ENCODE peak calls at places on chromosomes 12 and 14, in five cellular contexts. One of them, this sample, is unnamed.

GRCh38 chr14:104373855-104374717 is 205.5 kb upstream of the C14orf180 start:
- DNase-seq in upper lobe of left lung: no peak
- DNase-seq in adipocyte: no peak
- DNase-seq in lung: no peak
- DNase-seq in HCT116: no peak
- DNase-seq in this sample: no peak

GRCh38 chr14:99246536-99247083 is 25.4 kb downstream of the BCL11B start:
- DNase-seq in upper lobe of left lung: no peak
- DNase-seq in lung: no peak
- DNase-seq in HCT116: no peak
- DNase-seq in adipocyte: no peak
- DNase-seq in this sample: peak; percentile 75

GRCh38 chr12:82672811-82673495 is 13.8 kb upstream of the TMTC2 start:
- DNase-seq in HCT116: no peak
- DNase-seq in adipocyte: peak; percentile 15
- DNase-seq in lung: no peak
- DNase-seq in upper lobe of left lung: no peak
- DNase-seq in this sample: no peak

GRCh38 chr12:101663298-101663697 is 34.1 kb upstream of the CHPT1 start:
- DNase-seq in upper lobe of left lung: no peak
- DNase-seq in HCT116: no peak
- DNase-seq in lung: no peak
- DNase-seq in adipocyte: no peak
- DNase-seq in this sample: no peak

GRCh38 chr12:14989790-14990189 is 16.9 kb downstream of the PDE6H start:
- DNase-seq in lung: no peak
- DNase-seq in adipocyte: no peak
- DNase-seq in HCT116: no peak
- DNase-seq in upper lobe of left lung: no peak
- DNase-seq in this sample: no peak

GRCh38 chr14:90677484-90678045 is 138.7 kb downstream of the TTC7B start:
- DNase-seq in lung: no peak
- DNase-seq in upper lobe of left lung: no peak
- DNase-seq in adipocyte: peak; percentile 81
- DNase-seq in HCT116: no peak
- DNase-seq in this sample: no peak

GRCh38 chr12:46318037-46318436 is 49.2 kb upstream of the SLC38A1 start:
- DNase-seq in HCT116: no peak
- DNase-seq in lung: no peak
- DNase-seq in adipocyte: no peak
- DNase-seq in upper lobe of left lung: no peak
- DNase-seq in this sample: no peak

GRCh38 chr14:59360923-59361794 is 104.0 kb downstream of the GPR135 start:
- DNase-seq in HCT116: peak; percentile 86
- DNase-seq in adipocyte: peak; percentile 54
- DNase-seq in upper lobe of left lung: peak; percentile 92
- DNase-seq in lung: peak; percentile 81
- DNase-seq in this sample: no peak

GRCh38 chr14:85402546-85403162 is 127.3 kb upstream of the FLRT2 start:
- DNase-seq in upper lobe of left lung: no peak
- DNase-seq in HCT116: no peak
- DNase-seq in adipocyte: no peak
- DNase-seq in lung: no peak
- DNase-seq in this sample: no peak

GRCh38 chr14:77616133-77616453 is 344 bp downstream of the SPTLC2 start:
- DNase-seq in lung: no peak
- DNase-seq in upper lobe of left lung: peak; percentile 30
- DNase-seq in HCT116: no peak
- DNase-seq in adipocyte: no peak
- DNase-seq in this sample: no peak

GRCh38 chr12:59396519-59396918 is 199.3 kb upstream of the SLC16A7 start:
- DNase-seq in upper lobe of left lung: no peak
- DNase-seq in HCT116: no peak
- DNase-seq in lung: no peak
- DNase-seq in adipocyte: no peak
- DNase-seq in this sample: no peak

GRCh38 chr12:115500872-115501271 is 776.6 kb downstream of the MED13L start:
- DNase-seq in HCT116: no peak
- DNase-seq in adipocyte: no peak
- DNase-seq in lung: no peak
- DNase-seq in upper lobe of left lung: no peak
- DNase-seq in this sample: no peak

GRCh38 chr12:44317651-44318126 is 481.8 kb downstream of the TMEM117 start:
- DNase-seq in upper lobe of left lung: no peak
- DNase-seq in lung: no peak
- DNase-seq in adipocyte: peak; percentile 7
- DNase-seq in HCT116: peak; percentile 15
- DNase-seq in this sample: no peak

GRCh38 chr14:101135796-101136742 is 232.5 kb upstream of the RTL1 start:
- DNase-seq in lung: no peak
- DNase-seq in HCT116: no peak
- DNase-seq in upper lobe of left lung: peak; percentile 17
- DNase-seq in adipocyte: no peak
- DNase-seq in this sample: peak; percentile 37

GRCh38 chr14:59407246-59407615 is 57.9 kb downstream of the GPR135 start:
- DNase-seq in HCT116: no peak
- DNase-seq in adipocyte: peak; percentile 90
- DNase-seq in upper lobe of left lung: no peak
- DNase-seq in lung: no peak
- DNase-seq in this sample: no peak

GRCh38 chr14:103558071-103558882 is 4.2 kb downstream of the BAG5 start:
- DNase-seq in lung: no peak
- DNase-seq in HCT116: no peak
- DNase-seq in adipocyte: peak; percentile 83
- DNase-seq in upper lobe of left lung: no peak
- DNase-seq in this sample: no peak

GRCh38 chr12:69966409-69966808 is 141.4 kb downstream of the MYRFL start:
- DNase-seq in upper lobe of left lung: no peak
- DNase-seq in lung: no peak
- DNase-seq in adipocyte: peak; percentile 29
- DNase-seq in HCT116: peak; percentile 65
- DNase-seq in this sample: no peak

GRCh38 chr14:104685216-104685997 is 4.0 kb upstream of the INF2 start:
- DNase-seq in lung: no peak
- DNase-seq in HCT116: no peak
- DNase-seq in adipocyte: no peak
- DNase-seq in upper lobe of left lung: no peak
- DNase-seq in this sample: no peak

GRCh38 chr14:49303952-49304516 is 282.1 kb downstream of the RPS29 start:
- DNase-seq in lung: no peak
- DNase-seq in HCT116: no peak
- DNase-seq in adipocyte: peak; percentile 25
- DNase-seq in upper lobe of left lung: no peak
- DNase-seq in this sample: no peak

DNA sequence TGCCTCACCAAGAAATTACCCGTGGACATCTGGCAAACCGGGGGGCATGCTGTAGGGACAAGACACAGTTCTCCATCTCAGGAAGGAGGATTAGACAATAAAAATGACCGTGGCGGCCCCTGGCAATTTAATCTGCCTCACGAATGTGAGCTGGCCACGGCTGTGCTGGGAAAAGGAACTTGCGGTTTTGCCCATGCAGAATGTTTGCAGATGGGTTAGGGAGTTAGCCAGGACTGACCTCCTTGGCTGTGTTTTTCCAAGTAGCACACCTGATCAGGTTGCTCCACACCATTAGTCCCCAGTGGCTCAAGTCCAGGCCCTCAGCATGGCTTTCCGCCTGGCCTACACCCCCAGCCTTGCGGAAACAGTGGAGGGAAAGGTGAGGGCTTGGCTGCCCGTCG is 20.8 kb downstream of the TPCN1 start:
- DNase-seq in adipocyte: no peak
- DNase-seq in upper lobe of left lung: peak; percentile 86
- DNase-seq in HCT116: no peak
- DNase-seq in lung: peak; percentile 79
- DNase-seq in this sample: no peak
- H3K4me3 ChIP-seq in adipocyte: no peak overlapping the region
- H3K4me3 ChIP-seq in upper lobe of left lung: no peak overlapping the region
- H3K4me3 ChIP-seq in HCT116: no peak overlapping the region
- H3K4me3 ChIP-seq in lung: no peak overlapping the region
- H3K4me3 ChIP-seq in this sample: no peak overlapping the region

DNA sequence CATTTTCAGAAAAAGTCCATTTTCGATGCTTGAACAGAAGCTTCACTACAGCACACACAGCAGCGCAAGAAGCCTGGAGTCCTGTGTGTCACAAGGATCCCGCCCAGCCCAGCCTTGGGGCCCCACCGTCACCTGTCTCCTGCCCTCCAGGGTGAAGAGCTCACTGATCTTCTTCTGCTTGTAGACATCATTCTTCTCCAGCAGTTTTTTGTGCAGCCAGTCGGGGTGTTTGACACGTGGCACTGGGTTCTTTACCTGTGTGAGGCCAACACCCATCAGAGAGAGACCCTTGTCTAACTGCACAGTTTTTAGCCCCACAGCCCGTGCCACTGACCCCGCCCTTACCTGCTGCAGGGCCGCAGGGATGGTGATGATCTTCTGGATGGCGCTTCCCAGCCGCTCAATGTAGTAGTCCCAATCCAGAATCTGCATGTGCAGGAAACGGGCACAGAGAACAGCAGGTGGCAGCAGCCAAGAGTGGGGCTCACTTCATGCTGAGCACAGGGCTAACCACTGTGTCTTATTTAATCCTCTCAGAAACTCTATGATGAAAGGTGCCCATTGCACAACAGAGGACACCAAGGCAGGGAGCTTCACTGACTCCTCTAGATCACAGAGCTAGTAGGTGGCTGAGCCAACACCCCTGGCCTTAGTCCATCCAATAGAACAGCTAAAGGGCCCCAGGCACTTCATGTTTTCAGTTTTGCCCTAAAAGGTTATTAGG is 30.0 kb downstream of the POLE start:
- DNase-seq in HCT116: no peak
- DNase-seq in upper lobe of left lung: no peak
- DNase-seq in adipocyte: no peak
- DNase-seq in lung: no peak
- DNase-seq in this sample: no peak
- H3K4me1 ChIP-seq in HCT116: no peaks in the 10 kb centered on the region
- H3K4me1 ChIP-seq in upper lobe of left lung: no peaks in the 10 kb centered on the region
- H3K4me1 ChIP-seq in adipocyte: peaks cover 12% of the 10 kb centered on the region
- H3K4me1 ChIP-seq in lung: no peaks in the 10 kb centered on the region
- H3K4me1 ChIP-seq in this sample: peaks cover 11% of the 10 kb centered on the region

GRCh38 chr12:132556216-132556615 is 54.2 kb downstream of the LRCOL1 start:
- DNase-seq in adipocyte: no peak
- DNase-seq in upper lobe of left lung: no peak
- DNase-seq in HCT116: no peak
- DNase-seq in lung: no peak
- DNase-seq in this sample: no peak
- H3K27me3 ChIP-seq in adipocyte: no peaks in the 10 kb centered on the region
- H3K27me3 ChIP-seq in upper lobe of left lung: no peaks in the 10 kb centered on the region
- H3K27me3 ChIP-seq in HCT116: no peaks in the 10 kb centered on the region
- H3K27me3 ChIP-seq in lung: no peaks in the 10 kb centered on the region
- H3K27me3 ChIP-seq in this sample: no peaks in the 10 kb centered on the region

GRCh38 chr14:73402579-73402978 is 55.8 kb downstream of the NUMB start:
- DNase-seq in lung: no peak
- DNase-seq in HCT116: no peak
- DNase-seq in upper lobe of left lung: no peak
- DNase-seq in adipocyte: no peak
- DNase-seq in this sample: no peak

GRCh38 chr14:73397810-73398209 is 60.5 kb downstream of the NUMB start:
- DNase-seq in upper lobe of left lung: no peak
- DNase-seq in adipocyte: no peak
- DNase-seq in HCT116: no peak
- DNase-seq in lung: no peak
- DNase-seq in this sample: no peak

DNA sequence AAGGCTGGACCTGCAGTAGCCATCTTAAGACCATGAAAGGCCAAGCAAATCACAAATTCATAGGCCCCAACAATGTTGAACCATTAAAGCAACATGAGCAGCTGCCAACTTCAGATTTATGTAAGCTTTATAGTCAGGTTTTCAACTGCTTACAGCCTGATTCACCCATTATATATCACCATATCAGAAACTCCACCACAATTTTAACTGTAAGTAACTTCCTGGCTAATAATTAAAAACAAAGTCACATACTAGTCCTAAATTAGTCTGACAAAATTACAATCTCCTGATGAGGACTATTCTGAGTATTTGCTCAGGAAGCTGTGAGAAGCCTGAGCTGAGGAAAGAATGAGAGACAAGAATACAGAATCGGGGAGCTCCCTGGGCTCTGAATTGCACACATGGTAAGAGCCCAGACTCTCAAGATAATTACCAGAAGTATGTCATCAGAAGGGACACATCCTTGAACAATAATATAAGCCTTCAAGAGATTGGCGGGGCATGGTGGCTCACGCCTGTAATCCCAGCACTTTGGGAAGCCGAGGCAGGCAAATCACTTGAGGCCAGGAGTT is 55.1 kb downstream of the NUMB start:
- DNase-seq in upper lobe of left lung: no peak
- DNase-seq in HCT116: no peak
- DNase-seq in adipocyte: no peak
- DNase-seq in lung: no peak
- DNase-seq in this sample: no peak
- H3K4me3 ChIP-seq in upper lobe of left lung: no peak overlapping the region
- H3K4me3 ChIP-seq in HCT116: no peak overlapping the region
- H3K4me3 ChIP-seq in adipocyte: no peak overlapping the region
- H3K4me3 ChIP-seq in lung: no peak overlapping the region
- H3K4me3 ChIP-seq in this sample: no peak overlapping the region

DNA sequence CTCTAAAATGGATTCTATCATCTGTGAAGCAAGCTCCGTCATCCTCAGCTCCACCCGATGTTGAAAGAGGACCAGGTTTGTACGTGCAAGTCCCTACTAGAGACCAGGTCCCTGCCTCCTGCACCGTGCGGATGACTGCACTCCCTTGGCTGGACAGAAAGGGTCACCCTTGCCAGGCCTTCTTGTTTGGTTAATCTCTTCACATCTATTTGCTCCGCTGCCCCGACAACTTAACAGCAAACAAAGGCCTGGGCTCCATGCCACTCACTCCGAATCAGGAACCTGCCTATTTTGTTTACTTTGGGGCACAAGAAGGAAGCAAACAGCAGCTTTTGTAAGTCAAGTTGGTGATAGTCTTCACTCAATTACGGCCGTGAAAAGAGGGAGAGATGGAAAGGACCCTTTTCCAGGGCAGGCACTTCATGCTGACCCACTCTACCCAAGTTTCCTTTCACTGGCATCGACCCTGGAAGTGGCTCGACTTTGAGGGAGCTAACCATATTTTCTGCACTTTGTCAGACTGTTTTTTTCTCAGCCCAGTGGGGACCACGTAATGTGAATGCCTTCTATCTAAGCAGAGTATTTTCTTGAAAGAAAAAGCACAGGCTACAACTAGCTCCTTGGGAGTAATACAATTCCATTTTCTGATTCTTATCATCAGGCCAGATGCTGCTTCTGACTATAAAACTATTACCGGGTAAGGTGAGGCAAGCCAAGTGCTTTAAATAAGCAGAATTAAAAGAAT is 202.6 kb downstream of the FOXN3 start:
- DNase-seq in adipocyte: no peak
- DNase-seq in HCT116: no peak
- DNase-seq in upper lobe of left lung: peak; percentile 93
- DNase-seq in lung: peak; percentile 91
- DNase-seq in this sample: no peak
- H3K4me1 ChIP-seq in adipocyte: peaks cover 30% of the 10 kb centered on the region
- H3K4me1 ChIP-seq in HCT116: no peaks in the 10 kb centered on the region
- H3K4me1 ChIP-seq in upper lobe of left lung: peaks cover 34% of the 10 kb centered on the region
- H3K4me1 ChIP-seq in lung: peaks cover 12% of the 10 kb centered on the region
- H3K4me1 ChIP-seq in this sample: no peaks in the 10 kb centered on the region

GRCh38 chr12:114000861-114001260 is 34.7 kb upstream of the RBM19 start:
- DNase-seq in adipocyte: no peak
- DNase-seq in lung: no peak
- DNase-seq in upper lobe of left lung: no peak
- DNase-seq in HCT116: no peak
- DNase-seq in this sample: no peak
- H3K27me3 ChIP-seq in adipocyte: peaks cover 55% of the 10 kb centered on the region
- H3K27me3 ChIP-seq in lung: no peaks in the 10 kb centered on the region
- H3K27me3 ChIP-seq in upper lobe of left lung: no peaks in the 10 kb centered on the region
- H3K27me3 ChIP-seq in HCT116: peaks cover 75% of the 10 kb centered on the region
- H3K27me3 ChIP-seq in this sample: peaks cover 5% of the 10 kb centered on the region

This sample was measured in CD8-positive, alpha-beta memory T cell.